ENCODE peak calls at places on chromosomes 16 and 17, in four cellular contexts. I, A, G and U are unnamed samples.

GRCh38 chr16:68826652-68827051 is 16.7 kb upstream of the TANGO6 start:
- DNase-seq in I (no peak), A (no peak), G (no peak), U (no peak)

GRCh38 chr16:88533945-88534641 is 36.1 kb upstream of the ZC3H18 start:
- DNase-seq in I (peak), A (peak), G (peak), U (no peak)

GRCh38 chr16:1772908-1773702 is at the start of gene MRPS34:
- DNase-seq in I (peak), A (peak), G (peak), U (no peak)

GRCh38 chr16:69626256-69626655 is 60.5 kb downstream of the NFAT5 start:
- DNase-seq in I (no peak), A (no peak), G (no peak), U (no peak)

GRCh38 chr16:73405851-73406250 is 357.9 kb upstream of the ZFHX3 start:
- DNase-seq in I (no peak), A (no peak), G (no peak), U (no peak)

GRCh38 chr17:82241926-82242697 is 13.3 kb downstream of the SLC16A3 start:
- DNase-seq in I (peak), A (no peak), G (no peak), U (no peak)

GRCh38 chr16:24635900-24636610 is 93.4 kb upstream of the TNRC6A start:
- DNase-seq in I (peak), A (no peak), G (no peak), U (peak)

GRCh38 chr17:42819939-42820535 is 4.0 kb downstream of the BECN1 start:
- DNase-seq in I (peak), A (no peak), G (peak), U (no peak)

GRCh38 chr16:25443994-25444393 is 186.3 kb upstream of the ZKSCAN2 start:
- DNase-seq in I (no peak), A (no peak), G (no peak), U (no peak)

GRCh38 chr17:27573971-27574525 is 56.9 kb upstream of the LGALS9 start:
- DNase-seq in I (no peak), A (no peak), G (no peak), U (no peak)

GRCh38 chr16:69482410-69482951 is 58.1 kb downstream of the CYB5B start:
- DNase-seq in I (no peak), A (no peak), G (no peak), U (no peak)

GRCh38 chr16:1653023-1653422 is 25.1 kb upstream of the JPT2 start:
- DNase-seq in I (no peak), A (no peak), G (no peak), U (no peak)

GRCh38 chr17:39757931-39758873 is 20.5 kb downstream of the GRB7 start:
- DNase-seq in I (no peak), A (no peak), G (no peak), U (no peak)

GRCh38 chr17:28685366-28685765 is 23.4 kb downstream of the SUPT6H start:
- DNase-seq in I (no peak), A (no peak), G (no peak), U (no peak)

GRCh38 chr17:28688481-28688880 is 23.2 kb downstream of the PROCA1 start:
- DNase-seq in I (no peak), A (no peak), G (no peak), U (no peak)

GRCh38 chr17:28686296-28686695 is 24.3 kb downstream of the SUPT6H start:
- DNase-seq in I (no peak), A (no peak), G (no peak), U (no peak)

GRCh38 chr17:28684963-28685362 is 23.0 kb downstream of the SUPT6H start:
- DNase-seq in I (peak), A (no peak), G (no peak), U (no peak)

DNA sequence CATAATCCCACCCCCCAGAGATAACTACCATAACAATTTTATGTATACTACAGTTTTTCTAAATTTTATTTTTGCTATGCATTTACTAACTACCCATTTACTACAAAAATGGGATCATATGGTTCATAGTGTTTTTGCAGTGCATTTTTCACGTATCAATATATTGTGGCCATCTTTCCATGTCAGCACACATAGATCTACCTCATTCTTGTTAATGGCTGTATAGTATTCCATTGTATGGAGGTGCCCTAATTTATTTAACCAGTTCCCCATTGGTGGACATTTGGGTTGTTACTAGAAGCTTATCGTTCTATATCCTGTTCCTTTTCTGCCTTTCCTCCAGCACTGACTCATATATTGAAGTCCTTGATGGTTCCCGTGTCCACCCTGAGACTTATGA is 22.7 kb downstream of the PROCA1 start:
- DNase-seq in I (no peak), A (no peak), G (no peak), U (no peak)
- TF ChIP-seq CTCF in I (no peak), A (no peak), G (no peak), U (no peak)

GRCh38 chr16:7524419-7524818 is 191.8 kb downstream of the RBFOX1 start:
- DNase-seq in I (no peak), A (no peak), G (no peak), U (no peak)
- TF ChIP-seq POLR2AphosphoS5 in I (no peak), A (no peak), G (no peak), U (no peak)

DNA sequence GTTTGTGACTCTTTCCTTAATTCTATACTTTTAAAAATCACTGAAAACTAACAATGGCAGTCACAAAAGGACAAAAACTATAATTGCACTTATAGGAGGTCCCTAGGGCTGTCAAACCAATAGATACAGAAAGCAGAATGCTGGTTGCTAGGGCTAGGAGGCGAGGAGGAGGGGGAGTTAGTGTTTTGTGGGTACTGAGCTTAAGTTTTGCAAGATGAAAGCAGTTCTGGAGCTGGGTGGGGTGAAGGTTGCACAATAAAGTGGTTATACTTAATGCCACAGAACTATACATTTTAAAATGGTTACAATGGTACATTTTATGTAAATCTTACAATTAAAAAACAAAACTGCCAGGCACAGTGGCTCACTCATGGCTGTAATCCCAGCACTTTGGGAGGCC is 27.3 kb downstream of the NUBP1 start:
- DNase-seq in I (no peak), A (no peak), G (no peak), U (no peak)
- TF ChIP-seq SIN3A in I (no peak), A (no peak), G (no peak), U (no peak)

GRCh38 chr16:84746231-84746630 is 46.4 kb downstream of the USP10 start:
- DNase-seq in I (no peak), A (no peak), G (no peak), U (no peak)

GRCh38 chr16:84749815-84750214 is 50.0 kb downstream of the USP10 start:
- DNase-seq in I (no peak), A (no peak), G (no peak), U (no peak)

GRCh38 chr16:84749072-84749471 is 49.3 kb downstream of the USP10 start:
- DNase-seq in I (no peak), A (no peak), G (no peak), U (no peak)

GRCh38 chr16:84742561-84743200 is 42.9 kb downstream of the USP10 start:
- DNase-seq in I (no peak), A (no peak), G (no peak), U (no peak)

GRCh38 chr16:84746875-84747274 is 47.1 kb downstream of the USP10 start:
- DNase-seq in I (no peak), A (no peak), G (no peak), U (no peak)
- TF ChIP-seq CTCF in I (peak), A (peak), G (peak), U (peak)

GRCh38 chr17:409848-410673 is 57.5 kb upstream of the RPH3AL start:
- DNase-seq in I (peak), A (peak), G (peak), U (peak)
- TF ChIP-seq POLR2AphosphoS5 in I (peak), A (peak), G (peak), U (peak)